ENCODE peak calls at places on chromosomes 1 and 21, in five cellular contexts. One of them, this sample, is unnamed.
A peak's percentile ranks its signal among the peaks of the same experiment; 100 is the strongest.

GRCh38 chr1:165764277-165764676 is 4.4 kb downstream of the TMCO1 start:
- DNase-seq in epithelial cell of proximal tubule: no peak
- DNase-seq in cardiac fibroblast: no peak
- DNase-seq in cardiac muscle cell: no peak
- DNase-seq in fibroblast of mammary gland: no peak
- DNase-seq in this sample: no peak

GRCh38 chr1:1127551-1128451 is 11.9 kb upstream of the C1orf159 start:
- DNase-seq in cardiac fibroblast: no peak
- DNase-seq in cardiac muscle cell: no peak
- DNase-seq in fibroblast of mammary gland: no peak
- DNase-seq in epithelial cell of proximal tubule: no peak
- DNase-seq in this sample: no peak

GRCh38 chr21:16084776-16085364 is 355.1 kb downstream of the USP25 start:
- DNase-seq in fibroblast of mammary gland: peak; percentile 92
- DNase-seq in epithelial cell of proximal tubule: peak; percentile 15
- DNase-seq in cardiac muscle cell: peak; percentile 34
- DNase-seq in cardiac fibroblast: peak; percentile 17
- DNase-seq in this sample: peak; percentile 43

GRCh38 chr1:181062800-181063428 is 25.6 kb upstream of the IER5 start:
- DNase-seq in epithelial cell of proximal tubule: no peak
- DNase-seq in cardiac fibroblast: peak; percentile 45
- DNase-seq in cardiac muscle cell: peak; percentile 55
- DNase-seq in fibroblast of mammary gland: peak; percentile 38
- DNase-seq in this sample: peak; percentile 59

GRCh38 chr21:38289697-38290096 is 32.9 kb downstream of the KCNJ15 start:
- DNase-seq in cardiac fibroblast: peak; percentile 99
- DNase-seq in epithelial cell of proximal tubule: peak; percentile 95
- DNase-seq in cardiac muscle cell: peak; percentile 99
- DNase-seq in fibroblast of mammary gland: peak; percentile 100
- DNase-seq in this sample: peak; percentile 99

GRCh38 chr1:35544976-35545375 is 12.2 kb downstream of the KIAA0319L start:
- DNase-seq in epithelial cell of proximal tubule: peak; percentile 54
- DNase-seq in cardiac fibroblast: peak; percentile 53
- DNase-seq in cardiac muscle cell: peak; percentile 78
- DNase-seq in fibroblast of mammary gland: peak; percentile 56
- DNase-seq in this sample: no peak

GRCh38 chr1:119853155-119853554 is 41.9 kb upstream of the REG4 start:
- DNase-seq in fibroblast of mammary gland: no peak
- DNase-seq in cardiac fibroblast: no peak
- DNase-seq in epithelial cell of proximal tubule: no peak
- DNase-seq in cardiac muscle cell: no peak
- DNase-seq in this sample: no peak

GRCh38 chr21:38979271-38980196 is 173.8 kb downstream of the ETS2 start:
- DNase-seq in epithelial cell of proximal tubule: no peak
- DNase-seq in fibroblast of mammary gland: peak; percentile 64
- DNase-seq in cardiac fibroblast: peak; percentile 45
- DNase-seq in cardiac muscle cell: peak; percentile 48
- DNase-seq in this sample: no peak

GRCh38 chr21:24658926-24659325 is 948.4 kb downstream of the MRPL39 start:
- DNase-seq in cardiac fibroblast: no peak
- DNase-seq in cardiac muscle cell: no peak
- DNase-seq in epithelial cell of proximal tubule: no peak
- DNase-seq in fibroblast of mammary gland: no peak
- DNase-seq in this sample: no peak

GRCh38 chr1:67626495-67627235 is 58.3 kb upstream of the GADD45A start:
- DNase-seq in epithelial cell of proximal tubule: peak; percentile 67
- DNase-seq in cardiac muscle cell: peak; percentile 79
- DNase-seq in fibroblast of mammary gland: peak; percentile 91
- DNase-seq in cardiac fibroblast: peak; percentile 99
- DNase-seq in this sample: peak; percentile 75

GRCh38 chr1:19182223-19182622 is 27.8 kb downstream of the UBR4 start:
- DNase-seq in cardiac fibroblast: no peak
- DNase-seq in epithelial cell of proximal tubule: no peak
- DNase-seq in fibroblast of mammary gland: no peak
- DNase-seq in cardiac muscle cell: no peak
- DNase-seq in this sample: no peak

GRCh38 chr1:98964198-98964597 is 40.5 kb downstream of the PLPPR5 start:
- DNase-seq in epithelial cell of proximal tubule: no peak
- DNase-seq in cardiac fibroblast: no peak
- DNase-seq in cardiac muscle cell: no peak
- DNase-seq in fibroblast of mammary gland: no peak
- DNase-seq in this sample: no peak

GRCh38 chr1:54944610-54945392 is 35.6 kb upstream of the TMEM61 start:
- DNase-seq in cardiac muscle cell: peak; percentile 89
- DNase-seq in cardiac fibroblast: peak; percentile 92
- DNase-seq in epithelial cell of proximal tubule: no peak
- DNase-seq in fibroblast of mammary gland: peak; percentile 86
- DNase-seq in this sample: peak; percentile 69

GRCh38 chr1:215992620-215993019 is 425.5 kb downstream of the KCTD3 start:
- DNase-seq in cardiac fibroblast: peak; percentile 14
- DNase-seq in cardiac muscle cell: peak; percentile 18
- DNase-seq in fibroblast of mammary gland: peak; percentile 26
- DNase-seq in epithelial cell of proximal tubule: no peak
- DNase-seq in this sample: peak; percentile 43

GRCh38 chr1:6971048-6971447 is 185.8 kb downstream of the CAMTA1 start:
- DNase-seq in cardiac muscle cell: no peak
- DNase-seq in fibroblast of mammary gland: peak; percentile 6
- DNase-seq in epithelial cell of proximal tubule: no peak
- DNase-seq in cardiac fibroblast: no peak
- DNase-seq in this sample: peak; percentile 22

GRCh38 chr1:1907098-1907736 is 7.8 kb upstream of the CALML6 start:
- DNase-seq in cardiac fibroblast: peak; percentile 55
- DNase-seq in fibroblast of mammary gland: no peak
- DNase-seq in epithelial cell of proximal tubule: no peak
- DNase-seq in cardiac muscle cell: no peak
- DNase-seq in this sample: no peak

GRCh38 chr1:21664806-21665588 is 4.2 kb downstream of the RAP1GAP start:
- DNase-seq in fibroblast of mammary gland: no peak
- DNase-seq in cardiac muscle cell: no peak
- DNase-seq in cardiac fibroblast: no peak
- DNase-seq in epithelial cell of proximal tubule: no peak
- DNase-seq in this sample: no peak

GRCh38 chr1:231058416-231059109 is 18.5 kb upstream of the FAM89A start:
- DNase-seq in epithelial cell of proximal tubule: peak; percentile 54
- DNase-seq in cardiac fibroblast: no peak
- DNase-seq in fibroblast of mammary gland: no peak
- DNase-seq in cardiac muscle cell: no peak
- DNase-seq in this sample: no peak

GRCh38 chr1:247269075-247269580 is 13.3 kb downstream of the VN1R5 start:
- DNase-seq in cardiac fibroblast: no peak
- DNase-seq in fibroblast of mammary gland: no peak
- DNase-seq in cardiac muscle cell: no peak
- DNase-seq in epithelial cell of proximal tubule: no peak
- DNase-seq in this sample: no peak

GRCh38 chr21:45749974-45750373 is 106.4 kb downstream of the PCBP3 start:
- DNase-seq in cardiac fibroblast: no peak
- DNase-seq in cardiac muscle cell: no peak
- DNase-seq in epithelial cell of proximal tubule: no peak
- DNase-seq in fibroblast of mammary gland: no peak
- DNase-seq in this sample: no peak

GRCh38 chr1:23619299-23620188 is 60.2 kb upstream of the ID3 start:
- DNase-seq in fibroblast of mammary gland: no peak
- DNase-seq in epithelial cell of proximal tubule: no peak
- DNase-seq in cardiac muscle cell: peak; percentile 30
- DNase-seq in cardiac fibroblast: no peak
- DNase-seq in this sample: no peak

GRCh38 chr1:219938706-219939105 is 10.3 kb upstream of the SLC30A10 start:
- DNase-seq in fibroblast of mammary gland: peak; percentile 66
- DNase-seq in cardiac fibroblast: no peak
- DNase-seq in cardiac muscle cell: no peak
- DNase-seq in epithelial cell of proximal tubule: peak; percentile 56
- DNase-seq in this sample: peak; percentile 3

DNA sequence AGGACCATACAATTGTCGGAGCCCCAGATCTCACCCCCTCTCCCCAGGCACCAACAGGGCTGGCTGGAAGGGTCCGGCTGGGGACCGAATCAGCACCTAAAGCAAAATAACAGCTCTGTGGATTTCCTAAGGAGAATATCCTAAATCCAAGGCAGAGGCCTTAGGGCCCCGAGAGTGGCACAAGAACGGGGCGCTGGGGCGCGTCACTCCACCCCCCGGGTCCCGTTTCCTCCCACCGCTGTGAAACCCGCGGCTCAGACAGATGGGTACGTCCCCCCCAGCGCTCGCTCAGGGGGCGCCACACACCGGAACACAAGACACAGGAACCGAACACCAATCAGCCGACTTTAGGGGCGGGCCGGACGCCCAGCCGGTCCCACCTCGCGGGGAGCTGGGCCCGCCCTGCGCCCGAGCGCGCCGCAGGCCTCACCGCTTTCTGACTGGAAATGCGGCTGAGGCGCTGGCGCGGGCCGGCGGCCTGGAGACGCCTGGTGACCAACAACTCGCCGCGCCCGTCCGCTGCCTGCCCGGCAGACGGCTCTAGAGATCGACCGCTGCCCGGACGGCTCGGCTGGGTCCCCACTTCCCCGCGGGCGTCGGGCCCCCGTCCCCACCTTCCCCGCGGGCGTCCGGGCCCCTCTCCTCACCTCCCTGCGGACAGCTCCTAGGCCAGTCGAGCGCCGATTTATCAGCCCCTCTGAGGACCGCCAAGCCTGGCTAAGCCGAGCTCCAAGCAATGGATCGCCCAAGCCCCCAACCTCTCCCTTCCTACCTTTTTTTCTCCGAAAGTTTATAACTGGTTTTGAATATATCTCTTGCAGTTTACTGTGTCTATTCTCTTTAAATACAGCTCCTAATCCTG is at the start of gene HFM1:
- DNase-seq in fibroblast of mammary gland: peak; percentile 71
- DNase-seq in cardiac muscle cell: peak; percentile 85
- DNase-seq in cardiac fibroblast: peak; percentile 77
- DNase-seq in epithelial cell of proximal tubule: no peak
- DNase-seq in this sample: peak; percentile 16
- TF ChIP-seq CTCF in fibroblast of mammary gland: no peak
- TF ChIP-seq CTCF in cardiac muscle cell: peak; percentile 3
- TF ChIP-seq CTCF in cardiac fibroblast: no peak
- TF ChIP-seq CTCF in epithelial cell of proximal tubule: no peak
- TF ChIP-seq CTCF in this sample: no peak

DNA sequence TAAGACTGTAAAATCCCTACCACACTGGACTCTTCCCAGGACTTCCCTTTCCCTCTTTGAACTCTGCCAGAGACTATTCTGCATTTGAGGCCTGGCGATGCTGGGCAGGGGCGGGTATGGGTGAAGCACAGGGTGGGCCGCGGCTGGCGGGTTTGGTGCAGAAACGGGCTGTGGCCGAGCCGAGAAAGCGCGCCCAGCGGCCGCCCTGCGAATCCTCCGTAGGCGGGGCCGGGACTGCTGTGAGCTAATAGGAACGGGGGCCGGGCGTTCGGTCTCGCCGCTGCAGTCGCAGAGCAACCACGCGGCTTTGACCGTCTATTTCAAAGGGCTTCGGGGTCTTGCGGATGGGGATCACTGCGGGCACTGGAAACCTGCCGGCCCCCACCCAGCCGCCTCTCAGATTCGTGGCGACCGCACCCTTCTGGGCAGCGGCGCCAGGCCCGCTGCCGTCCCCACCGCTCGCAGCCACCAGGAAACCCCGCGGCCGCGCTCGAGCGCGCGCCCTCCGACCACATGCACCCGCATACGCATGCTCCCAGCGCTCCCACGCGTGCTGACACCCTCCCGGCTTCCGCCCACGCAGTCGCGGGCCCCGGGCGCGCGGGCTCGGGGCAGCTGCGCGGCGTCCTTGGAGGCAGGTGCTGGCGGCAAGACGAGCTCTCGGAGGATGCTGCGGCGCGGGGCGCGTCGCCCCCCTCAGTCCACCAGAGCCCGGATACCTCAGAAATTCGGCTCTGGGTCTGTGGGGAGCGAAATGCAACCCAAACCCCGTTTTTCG is 32.7 kb downstream of the DNTTIP2 start:
- DNase-seq in cardiac fibroblast: peak; percentile 81
- DNase-seq in fibroblast of mammary gland: peak; percentile 70
- DNase-seq in cardiac muscle cell: peak; percentile 86
- DNase-seq in epithelial cell of proximal tubule: no peak
- DNase-seq in this sample: peak; percentile 74
- TF ChIP-seq CTCF in cardiac fibroblast: peak; percentile 39
- TF ChIP-seq CTCF in fibroblast of mammary gland: no peak
- TF ChIP-seq CTCF in cardiac muscle cell: peak; percentile 20
- TF ChIP-seq CTCF in epithelial cell of proximal tubule: peak; percentile 12
- TF ChIP-seq CTCF in this sample: peak; percentile 57

DNA sequence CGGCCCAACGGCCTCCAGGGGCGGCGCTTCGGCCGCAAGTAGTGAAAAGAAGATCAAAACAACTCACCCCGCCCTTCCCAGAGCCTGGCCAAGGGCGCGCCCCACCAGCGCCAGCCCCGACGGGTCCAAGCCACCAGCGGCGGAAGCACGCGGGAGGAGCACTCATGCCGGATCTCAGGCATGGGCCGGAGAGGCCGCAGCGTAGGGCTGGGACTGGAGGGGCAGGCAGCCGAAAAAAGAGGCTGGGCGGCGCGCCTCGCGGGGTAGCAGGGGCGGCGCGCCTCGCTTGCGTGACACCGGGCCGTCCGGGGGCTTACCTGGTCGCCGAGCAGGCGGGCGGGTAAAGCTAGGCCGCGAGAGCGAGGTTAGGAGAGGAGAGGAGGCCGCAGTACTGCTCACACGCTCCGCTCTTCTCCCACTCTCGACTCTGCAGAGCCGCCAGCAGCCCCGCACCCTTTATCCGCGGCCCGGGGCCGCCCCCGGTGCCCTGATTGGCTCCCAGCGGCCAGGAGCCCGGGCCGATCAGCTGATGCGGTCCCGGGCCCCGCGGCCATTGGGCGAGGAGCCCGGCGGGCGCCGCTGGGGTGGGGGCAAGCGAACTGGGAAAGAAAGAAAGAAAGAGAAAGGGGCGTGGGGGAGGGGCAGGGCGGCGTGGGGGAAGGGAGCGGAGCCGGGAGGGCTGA is at the start of gene GLUL:
- DNase-seq in epithelial cell of proximal tubule: no peak
- DNase-seq in cardiac muscle cell: peak; percentile 97
- DNase-seq in fibroblast of mammary gland: peak; percentile 84
- DNase-seq in cardiac fibroblast: peak; percentile 90
- DNase-seq in this sample: peak; percentile 84
- TF ChIP-seq CTCF in epithelial cell of proximal tubule: no peak
- TF ChIP-seq CTCF in cardiac muscle cell: no peak
- TF ChIP-seq CTCF in fibroblast of mammary gland: no peak
- TF ChIP-seq CTCF in cardiac fibroblast: peak; percentile 32
- TF ChIP-seq CTCF in this sample: peak; percentile 45

DNA sequence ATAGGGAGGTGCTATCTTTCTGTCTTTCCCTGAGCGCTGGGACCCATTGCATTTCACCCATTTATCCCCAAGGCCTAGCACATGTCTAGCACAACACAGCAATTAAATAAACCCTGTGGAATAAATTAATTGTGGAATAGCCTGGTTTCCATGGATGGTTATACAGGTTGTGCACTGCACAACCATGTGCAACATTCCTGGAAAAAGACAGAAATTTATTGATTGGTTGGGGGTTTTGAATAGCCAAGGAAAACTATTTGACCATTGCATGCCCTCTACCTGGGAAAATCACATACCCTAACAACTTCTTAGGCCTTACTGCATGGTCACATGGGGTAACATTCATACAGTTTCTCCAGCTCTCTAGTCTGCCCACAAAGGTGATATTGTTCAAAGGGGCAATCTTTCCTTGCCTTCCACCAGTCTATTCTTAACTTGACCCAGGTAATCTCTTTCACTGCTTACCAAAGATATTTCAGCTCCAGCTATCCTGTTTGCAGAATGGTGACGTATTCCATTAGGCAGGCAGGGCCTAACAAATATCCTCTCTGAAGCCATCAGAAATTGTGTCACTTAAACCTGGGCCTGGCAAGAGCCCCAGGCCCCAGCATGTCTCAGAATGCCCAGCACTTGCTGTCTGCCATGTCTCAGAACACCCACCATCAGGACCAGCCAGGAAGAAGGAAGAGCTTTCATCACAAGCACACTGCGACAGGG is 157.9 kb upstream of the RAB4A start:
- DNase-seq in epithelial cell of proximal tubule: no peak
- DNase-seq in fibroblast of mammary gland: no peak
- DNase-seq in cardiac fibroblast: no peak
- DNase-seq in cardiac muscle cell: no peak
- DNase-seq in this sample: no peak
- TF ChIP-seq CTCF in epithelial cell of proximal tubule: no peak
- TF ChIP-seq CTCF in fibroblast of mammary gland: no peak
- TF ChIP-seq CTCF in cardiac fibroblast: no peak
- TF ChIP-seq CTCF in cardiac muscle cell: no peak
- TF ChIP-seq CTCF in this sample: no peak

This sample was measured in HFFc6.